ENCODE peak calls at places on chromosome 18, in six cellular contexts. One of them, this sample, is unnamed.

GRCh38 chr18:54675076-54675475 is 84.0 kb downstream of the DYNAP start:
- DNase-seq in SK-N-SH: no peak
- DNase-seq in GM23338: no peak
- DNase-seq in hepatocyte: no peak
- DNase-seq in OCI-LY7: no peak
- DNase-seq in neural progenitor cell: peak; percentile 78
- DNase-seq in this sample: no peak

GRCh38 chr18:35355140-35355618 is 11.0 kb upstream of the ZNF24 start:
- DNase-seq in SK-N-SH: peak; percentile 72
- DNase-seq in GM23338: peak; percentile 90
- DNase-seq in hepatocyte: peak; percentile 85
- DNase-seq in OCI-LY7: peak; percentile 52
- DNase-seq in neural progenitor cell: peak; percentile 86
- DNase-seq in this sample: peak; percentile 62

GRCh38 chr18:55384551-55385275 is 203.3 kb downstream of the TCF4 start:
- DNase-seq in SK-N-SH: peak; percentile 15
- DNase-seq in GM23338: peak; percentile 85
- DNase-seq in hepatocyte: no peak
- DNase-seq in OCI-LY7: peak; percentile 31
- DNase-seq in neural progenitor cell: peak; percentile 68
- DNase-seq in this sample: peak; percentile 59

GRCh38 chr18:8709248-8710059 is 4.1 kb downstream of the MTCL1 start:
- DNase-seq in SK-N-SH: no peak
- DNase-seq in GM23338: no peak
- DNase-seq in hepatocyte: no peak
- DNase-seq in OCI-LY7: no peak
- DNase-seq in neural progenitor cell: no peak
- DNase-seq in this sample: no peak

GRCh38 chr18:50284226-50284885 is 3.0 kb upstream of the MBD1 start:
- DNase-seq in SK-N-SH: no peak
- DNase-seq in GM23338: no peak
- DNase-seq in hepatocyte: no peak
- DNase-seq in OCI-LY7: no peak
- DNase-seq in neural progenitor cell: no peak
- DNase-seq in this sample: peak; percentile 6

GRCh38 chr18:2102022-2102421 is 469.3 kb downstream of the METTL4 start:
- DNase-seq in SK-N-SH: no peak
- DNase-seq in GM23338: no peak
- DNase-seq in hepatocyte: no peak
- DNase-seq in OCI-LY7: peak; percentile 27
- DNase-seq in neural progenitor cell: no peak
- DNase-seq in this sample: no peak

GRCh38 chr18:2197945-2198344 is 373.4 kb downstream of the METTL4 start:
- DNase-seq in SK-N-SH: no peak
- DNase-seq in GM23338: no peak
- DNase-seq in hepatocyte: no peak
- DNase-seq in OCI-LY7: no peak
- DNase-seq in neural progenitor cell: no peak
- DNase-seq in this sample: peak; percentile 22

GRCh38 chr18:78857252-78858150 is 122.1 kb upstream of the SALL3 start:
- DNase-seq in SK-N-SH: no peak
- DNase-seq in GM23338: no peak
- DNase-seq in hepatocyte: no peak
- DNase-seq in OCI-LY7: no peak
- DNase-seq in neural progenitor cell: peak; percentile 77
- DNase-seq in this sample: no peak

DNA sequence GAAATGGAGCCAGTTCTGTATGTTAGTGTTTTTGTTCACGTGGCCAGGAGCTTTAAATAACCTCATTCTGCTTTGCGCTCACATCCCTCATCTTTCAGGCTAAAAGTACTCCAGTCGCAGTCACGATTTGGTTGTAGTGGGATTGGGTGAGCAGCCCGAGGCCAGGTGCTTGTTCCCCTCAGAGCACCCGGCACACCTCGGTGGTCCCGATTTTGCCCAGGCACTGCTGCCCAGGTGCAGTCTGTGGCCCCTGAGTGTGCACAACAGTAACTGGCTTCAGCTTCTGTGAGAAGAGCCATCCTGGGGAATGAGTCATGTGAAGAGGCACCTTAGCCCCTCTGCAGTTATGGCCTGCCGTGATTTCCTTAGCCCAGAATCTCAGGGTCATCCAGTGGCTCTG is 33.2 kb downstream of the IMPA2 start:
- DNase-seq in SK-N-SH: no peak
- DNase-seq in GM23338: no peak
- DNase-seq in hepatocyte: no peak
- DNase-seq in OCI-LY7: no peak
- DNase-seq in neural progenitor cell: no peak
- DNase-seq in this sample: no peak
- TF ChIP-seq EZH2phosphoT487 in SK-N-SH: no peak
- TF ChIP-seq EZH2phosphoT487 in GM23338: no peak
- TF ChIP-seq EZH2phosphoT487 in hepatocyte: no peak
- TF ChIP-seq EZH2phosphoT487 in OCI-LY7: no peak
- TF ChIP-seq EZH2phosphoT487 in neural progenitor cell: no peak
- TF ChIP-seq EZH2phosphoT487 in this sample: no peak

DNA sequence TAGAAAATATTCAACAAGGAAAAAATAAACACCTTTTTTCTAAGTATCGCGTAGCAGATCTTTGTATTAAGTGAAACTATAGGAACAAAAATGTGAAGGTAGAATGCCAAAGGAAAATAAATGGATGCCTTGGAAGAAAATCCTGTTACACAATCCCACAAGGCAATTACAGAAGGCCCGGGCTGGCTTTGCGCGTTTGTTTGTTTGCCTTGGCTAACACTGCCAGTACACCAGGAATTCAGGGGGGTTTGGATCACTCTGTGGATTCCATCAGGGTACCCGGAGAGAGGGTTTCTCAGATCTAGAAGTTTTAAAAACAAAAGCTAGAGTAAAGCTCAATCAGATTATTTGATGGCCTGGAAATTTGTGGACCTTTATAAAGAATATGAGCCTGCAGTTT is 478.3 kb downstream of the FBXO15 start:
- DNase-seq in SK-N-SH: no peak
- DNase-seq in GM23338: no peak
- DNase-seq in hepatocyte: no peak
- DNase-seq in OCI-LY7: no peak
- DNase-seq in neural progenitor cell: peak; percentile 48
- DNase-seq in this sample: peak; percentile 59
- H2AFZ ChIP-seq in SK-N-SH: no peak overlapping the region
- H2AFZ ChIP-seq in GM23338: no peak overlapping the region
- H2AFZ ChIP-seq in hepatocyte: no peak overlapping the region
- H2AFZ ChIP-seq in OCI-LY7: no peak overlapping the region
- H2AFZ ChIP-seq in neural progenitor cell: no peak overlapping the region
- H2AFZ ChIP-seq in this sample: no peak overlapping the region

GRCh38 chr18:76620326-76620813 is 125.3 kb upstream of the ZNF516 start:
- DNase-seq in SK-N-SH: no peak
- DNase-seq in GM23338: peak; percentile 86
- DNase-seq in hepatocyte: peak; percentile 87
- DNase-seq in OCI-LY7: peak; percentile 24
- DNase-seq in neural progenitor cell: peak; percentile 87
- DNase-seq in this sample: no peak

GRCh38 chr18:76621184-76621583 is 126.1 kb upstream of the ZNF516 start:
- DNase-seq in SK-N-SH: no peak
- DNase-seq in GM23338: peak; percentile 23
- DNase-seq in hepatocyte: peak; percentile 43
- DNase-seq in OCI-LY7: no peak
- DNase-seq in neural progenitor cell: peak; percentile 28
- DNase-seq in this sample: no peak

GRCh38 chr18:76621782-76622495 is 126.9 kb upstream of the ZNF516 start:
- DNase-seq in SK-N-SH: no peak
- DNase-seq in GM23338: no peak
- DNase-seq in hepatocyte: peak; percentile 50
- DNase-seq in OCI-LY7: no peak
- DNase-seq in neural progenitor cell: no peak
- DNase-seq in this sample: no peak

GRCh38 chr18:76618721-76619120 is 123.7 kb upstream of the ZNF516 start:
- DNase-seq in SK-N-SH: no peak
- DNase-seq in GM23338: no peak
- DNase-seq in hepatocyte: no peak
- DNase-seq in OCI-LY7: no peak
- DNase-seq in neural progenitor cell: no peak
- DNase-seq in this sample: no peak

DNA sequence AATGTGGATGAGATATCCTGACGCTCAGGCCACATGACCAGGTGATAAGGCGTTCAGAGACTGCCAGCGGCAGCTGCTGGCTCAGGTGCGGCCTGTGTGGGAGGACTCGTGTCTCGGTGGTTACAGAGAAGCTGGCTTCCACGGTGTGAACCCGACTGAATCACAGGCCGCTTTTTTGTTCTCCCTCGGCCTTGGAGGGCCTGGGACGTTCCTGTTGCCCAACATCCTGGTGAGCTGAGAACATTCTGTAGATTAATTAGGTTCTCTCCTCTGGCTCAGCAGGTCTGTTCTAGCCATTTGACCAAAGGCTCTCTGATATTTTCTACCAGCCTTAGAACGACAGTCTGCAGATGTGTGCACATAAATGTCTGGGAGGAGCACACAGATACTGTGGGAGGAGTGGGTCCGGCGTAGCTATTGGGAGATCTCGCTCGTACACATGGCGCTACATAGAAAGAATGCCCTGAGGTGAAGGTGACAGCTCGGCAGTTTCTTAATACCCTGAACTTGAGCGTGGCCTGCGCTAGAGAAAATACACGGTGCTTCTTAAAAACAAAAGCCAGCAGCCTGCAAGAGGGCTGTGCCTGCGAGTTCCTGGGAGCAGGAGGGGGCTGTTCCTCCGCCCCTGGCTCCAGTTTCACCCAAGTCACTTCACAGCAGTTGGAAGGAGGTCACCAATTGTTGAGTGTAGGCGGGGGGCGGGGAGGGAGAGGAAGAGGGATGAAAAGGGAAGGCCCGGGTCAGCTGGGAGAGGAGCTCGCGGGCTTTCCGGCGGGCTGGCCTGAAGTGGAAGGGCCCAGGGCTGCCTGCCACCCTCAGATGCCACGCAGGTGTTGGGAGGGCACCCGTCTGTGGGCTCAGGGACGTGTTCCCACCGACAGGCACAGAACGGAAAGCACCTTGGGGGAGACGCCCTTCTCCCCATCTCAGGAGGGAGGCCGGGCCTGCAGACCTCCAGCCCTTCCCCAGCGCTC is 124.6 kb upstream of the ZNF516 start:
- DNase-seq in SK-N-SH: no peak
- DNase-seq in GM23338: peak; percentile 72
- DNase-seq in hepatocyte: peak; percentile 78
- DNase-seq in OCI-LY7: no peak
- DNase-seq in neural progenitor cell: peak; percentile 78
- DNase-seq in this sample: no peak
- TF ChIP-seq EZH2phosphoT487 in SK-N-SH: no peak
- TF ChIP-seq EZH2phosphoT487 in GM23338: no peak
- TF ChIP-seq EZH2phosphoT487 in hepatocyte: no peak
- TF ChIP-seq EZH2phosphoT487 in OCI-LY7: no peak
- TF ChIP-seq EZH2phosphoT487 in neural progenitor cell: no peak
- TF ChIP-seq EZH2phosphoT487 in this sample: no peak

GRCh38 chr18:12313530-12314245 is 5.6 kb downstream of the TUBB6 start:
- DNase-seq in SK-N-SH: no peak
- DNase-seq in GM23338: no peak
- DNase-seq in hepatocyte: no peak
- DNase-seq in OCI-LY7: no peak
- DNase-seq in neural progenitor cell: no peak
- DNase-seq in this sample: no peak

GRCh38 chr18:12315481-12315880 is 7.4 kb downstream of the TUBB6 start:
- DNase-seq in SK-N-SH: no peak
- DNase-seq in GM23338: no peak
- DNase-seq in hepatocyte: no peak
- DNase-seq in OCI-LY7: no peak
- DNase-seq in neural progenitor cell: no peak
- DNase-seq in this sample: no peak

GRCh38 chr18:12312936-12313335 is 4.9 kb downstream of the TUBB6 start:
- DNase-seq in SK-N-SH: no peak
- DNase-seq in GM23338: no peak
- DNase-seq in hepatocyte: no peak
- DNase-seq in OCI-LY7: no peak
- DNase-seq in neural progenitor cell: no peak
- DNase-seq in this sample: no peak

GRCh38 chr18:12315911-12316310 is 7.9 kb downstream of the TUBB6 start:
- DNase-seq in SK-N-SH: no peak
- DNase-seq in GM23338: no peak
- DNase-seq in hepatocyte: no peak
- DNase-seq in OCI-LY7: no peak
- DNase-seq in neural progenitor cell: no peak
- DNase-seq in this sample: no peak

DNA sequence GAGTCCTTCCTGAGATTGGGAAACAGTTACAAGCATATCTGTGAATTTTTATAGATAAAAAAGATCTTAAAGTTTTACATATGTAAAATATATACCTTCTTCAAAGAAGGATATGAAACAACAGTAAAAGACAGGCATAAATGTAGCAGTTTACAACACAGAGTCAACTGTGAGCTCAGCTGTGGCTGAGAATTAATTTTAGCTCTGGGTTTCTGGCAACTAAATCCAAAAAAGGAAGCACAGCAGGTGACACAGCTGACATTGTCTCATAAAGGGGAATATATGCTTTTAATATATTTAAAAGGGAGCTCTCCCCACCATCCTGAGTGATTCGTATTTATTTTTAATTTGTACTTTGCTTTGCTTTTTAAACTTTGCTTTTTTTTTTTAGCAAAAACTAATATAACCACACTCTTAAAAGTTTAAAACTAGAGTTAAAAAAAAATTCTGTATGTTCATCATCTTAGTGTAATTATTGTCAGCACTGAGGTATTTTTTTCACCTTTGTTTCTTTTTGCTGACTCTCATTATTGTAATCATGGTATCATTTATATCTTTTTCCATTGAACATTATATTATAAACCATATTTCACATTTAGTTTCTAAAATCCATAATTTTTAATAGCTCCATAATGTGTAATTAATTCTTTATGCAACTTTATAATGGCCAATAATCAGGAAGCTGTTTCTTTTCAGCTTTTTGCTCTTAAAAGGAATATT is 6.7 kb downstream of the TUBB6 start:
- DNase-seq in SK-N-SH: no peak
- DNase-seq in GM23338: no peak
- DNase-seq in hepatocyte: no peak
- DNase-seq in OCI-LY7: peak; percentile 58
- DNase-seq in neural progenitor cell: no peak
- DNase-seq in this sample: no peak
- H2AFZ ChIP-seq in SK-N-SH: no peak overlapping the region
- H2AFZ ChIP-seq in GM23338: no peak overlapping the region
- H2AFZ ChIP-seq in hepatocyte: no peak overlapping the region
- H2AFZ ChIP-seq in OCI-LY7: peak overlapping the region; percentile 16
- H2AFZ ChIP-seq in neural progenitor cell: no peak overlapping the region
- H2AFZ ChIP-seq in this sample: no peak overlapping the region

This sample was measured in PC-3.